ENCODE peak calls at places on chromosomes 16 and 17, in eight cellular contexts. Y is HCT116, Z is prostate gland, A is ascending aorta, C is thoracic aorta, K is small intestine, H is uterus, Q is GM23248. P is an unnamed sample. For H3K27me3, the result is how much of the 10 kb centered on the place peaks cover.

GRCh38 chr16:50354629-50355456 is 13.9 kb downstream of the BRD7 start:
- DNase-seq in Y (no peak), Z (no peak), A (no peak), C (no peak), K (no peak), H (no peak), Q (peak), P (no peak)

GRCh38 chr17:74519951-74520553 is 11.2 kb downstream of the CD300LB start:
- DNase-seq in Y (no peak), Z (no peak), A (no peak), C (no peak), K (no peak), H (no peak), Q (no peak), P (no peak)

GRCh38 chr16:12749076-12749475 is 54.6 kb downstream of the CPPED1 start:
- DNase-seq in Y (no peak), Z (no peak), A (no peak), C (no peak), K (no peak), H (no peak), Q (no peak), P (no peak)

GRCh38 chr17:49992191-49992932 is 2.7 kb downstream of the DLX3 start:
- DNase-seq in Y (no peak), Z (no peak), A (no peak), C (no peak), K (no peak), H (no peak), Q (no peak), P (no peak)

GRCh38 chr16:12162151-12162559 is 185.6 kb downstream of the SNX29 start:
- DNase-seq in Y (no peak), Z (no peak), A (no peak), C (no peak), K (no peak), H (no peak), Q (no peak), P (no peak)

GRCh38 chr17:9273334-9274118 is 252.2 kb downstream of the NTN1 start:
- DNase-seq in Y (no peak), Z (no peak), A (no peak), C (no peak), K (no peak), H (peak), Q (peak), P (no peak)

GRCh38 chr17:68431661-68432071 is 25.6 kb downstream of the WIPI1 start:
- DNase-seq in Y (peak), Z (no peak), A (no peak), C (no peak), K (peak), H (no peak), Q (peak), P (no peak)

GRCh38 chr17:1022278-1023024 is 25.5 kb downstream of the TIMM22 start:
- DNase-seq in Y (no peak), Z (no peak), A (peak), C (no peak), K (no peak), H (no peak), Q (no peak), P (no peak)

GRCh38 chr17:77295410-77295809 is 154.6 kb downstream of the SEC14L1 start:
- DNase-seq in Y (no peak), Z (no peak), A (no peak), C (no peak), K (no peak), H (no peak), Q (no peak), P (no peak)

GRCh38 chr17:44293509-44294226 is 14.7 kb upstream of the RUNDC3A start:
- DNase-seq in Y (no peak), Z (no peak), A (no peak), C (no peak), K (no peak), H (no peak), Q (no peak), P (no peak)

GRCh38 chr17:40107266-40107980 is 7.0 kb upstream of the NR1D1 start:
- DNase-seq in Y (no peak), Z (no peak), A (no peak), C (no peak), K (no peak), H (peak), Q (peak), P (no peak)

GRCh38 chr17:39270923-39271322 is 45.2 kb upstream of the STAC2 start:
- DNase-seq in Y (peak), Z (no peak), A (no peak), C (no peak), K (no peak), H (no peak), Q (peak), P (no peak)

GRCh38 chr16:57187508-57187854 is 1.4 kb downstream of the RSPRY1 start:
- DNase-seq in Y (no peak), Z (no peak), A (no peak), C (no peak), K (no peak), H (no peak), Q (no peak), P (no peak)

GRCh38 chr16:58451263-58451662 is 48.7 kb upstream of the NDRG4 start:
- DNase-seq in Y (no peak), Z (no peak), A (no peak), C (no peak), K (no peak), H (peak), Q (no peak), P (no peak)

GRCh38 chr16:15953929-15954813 is 4.8 kb downstream of the ABCC1 start:
- DNase-seq in Y (no peak), Z (no peak), A (no peak), C (no peak), K (no peak), H (no peak), Q (no peak), P (no peak)

GRCh38 chr16:86239381-86239780 is 270.9 kb upstream of the FOXF1 start:
- DNase-seq in Y (no peak), Z (no peak), A (no peak), C (no peak), K (no peak), H (no peak), Q (no peak), P (no peak)

GRCh38 chr17:59844884-59845594 is 47.7 kb downstream of the TUBD1 start:
- DNase-seq in Y (no peak), Z (no peak), A (no peak), C (no peak), K (no peak), H (no peak), Q (peak), P (no peak)

GRCh38 chr17:77258638-77259037 is 117.9 kb downstream of the SEC14L1 start:
- DNase-seq in Y (no peak), Z (no peak), A (no peak), C (no peak), K (no peak), H (no peak), Q (no peak), P (no peak)

GRCh38 chr16:27102701-27103575 is 36.2 kb downstream of the C16orf82 start:
- DNase-seq in Y (no peak), Z (no peak), A (no peak), C (no peak), K (no peak), H (no peak), Q (no peak), P (no peak)

GRCh38 chr17:35596072-35596471 is 8.9 kb downstream of the AP2B1 start:
- DNase-seq in Y (no peak), Z (no peak), A (no peak), C (no peak), K (no peak), H (no peak), Q (no peak), P (no peak)

GRCh38 chr17:72850410-72850809 is 242.1 kb downstream of the SLC39A11 start:
- DNase-seq in Y (no peak), Z (no peak), A (no peak), C (no peak), K (no peak), H (no peak), Q (peak), P (no peak)

GRCh38 chr16:88323041-88323440 is 59.7 kb upstream of the ZNF469 start:
- DNase-seq in Y (no peak), Z (no peak), A (no peak), C (no peak), K (no peak), H (no peak), Q (no peak), P (no peak)

GRCh38 chr16:17469011-17469741 is 1.6 kb downstream of the XYLT1 start:
- DNase-seq in Y (no peak), Z (no peak), A (no peak), C (no peak), K (peak), H (no peak), Q (peak), P (no peak)
- H3K27me3 ChIP-seq in Y (under half), Z (under half), A (under half), C (under half), K (under half), H (under half), Q (under half), P (under half)

GRCh38 chr17:36668824-36669223 is 67.4 kb downstream of the MRM1 start:
- DNase-seq in Y (no peak), Z (no peak), A (no peak), C (no peak), K (no peak), H (no peak), Q (no peak), P (no peak)
- H3K27me3 ChIP-seq in Y (under half), Z (under half), A (under half), C (under half), K (under half), H (under half), Q (under half), P (under half)

DNA sequence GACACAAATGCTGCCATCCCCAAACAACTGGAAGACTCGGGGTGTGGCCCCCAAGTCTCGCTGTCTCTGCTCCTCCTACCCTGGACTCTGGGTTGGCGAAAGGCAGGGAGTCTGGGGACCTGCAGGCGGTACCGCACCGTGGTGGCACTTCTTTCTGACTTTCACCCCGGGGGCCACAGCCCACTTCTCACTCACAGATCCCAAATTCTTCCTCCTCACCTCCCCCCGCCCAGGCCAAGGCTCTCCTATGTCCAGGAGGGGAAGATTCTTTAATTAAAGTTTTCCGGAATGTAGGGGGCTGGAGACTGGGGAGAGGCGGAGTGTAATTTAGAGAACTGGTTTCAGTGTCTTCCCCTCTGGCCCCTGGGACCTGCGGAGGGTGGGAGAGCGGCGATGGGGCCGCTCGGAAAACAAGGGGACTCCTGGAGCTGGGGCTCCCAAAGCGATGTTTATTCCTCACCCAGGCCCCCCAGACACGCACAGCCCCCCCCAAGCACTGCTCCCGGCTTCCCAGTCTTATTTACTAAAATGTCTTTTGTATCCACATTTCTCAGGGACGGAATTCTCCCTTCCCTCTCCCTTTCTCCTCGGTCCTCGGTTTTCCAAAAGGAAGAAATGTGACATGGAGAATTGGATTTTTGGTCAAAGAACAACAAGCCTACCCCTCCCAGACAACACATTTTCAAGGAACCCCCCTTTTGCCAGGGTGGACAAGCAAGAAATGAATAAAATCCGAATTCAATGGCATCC is 1.2 kb downstream of the WNT3 start:
- DNase-seq in Y (no peak), Z (no peak), A (no peak), C (no peak), K (no peak), H (no peak), Q (no peak), P (no peak)
- H3K27me3 ChIP-seq in Y (under half), Z (under half), A (under half), C (under half), K (half or more), H (under half), Q (half or more), P (under half)

DNA sequence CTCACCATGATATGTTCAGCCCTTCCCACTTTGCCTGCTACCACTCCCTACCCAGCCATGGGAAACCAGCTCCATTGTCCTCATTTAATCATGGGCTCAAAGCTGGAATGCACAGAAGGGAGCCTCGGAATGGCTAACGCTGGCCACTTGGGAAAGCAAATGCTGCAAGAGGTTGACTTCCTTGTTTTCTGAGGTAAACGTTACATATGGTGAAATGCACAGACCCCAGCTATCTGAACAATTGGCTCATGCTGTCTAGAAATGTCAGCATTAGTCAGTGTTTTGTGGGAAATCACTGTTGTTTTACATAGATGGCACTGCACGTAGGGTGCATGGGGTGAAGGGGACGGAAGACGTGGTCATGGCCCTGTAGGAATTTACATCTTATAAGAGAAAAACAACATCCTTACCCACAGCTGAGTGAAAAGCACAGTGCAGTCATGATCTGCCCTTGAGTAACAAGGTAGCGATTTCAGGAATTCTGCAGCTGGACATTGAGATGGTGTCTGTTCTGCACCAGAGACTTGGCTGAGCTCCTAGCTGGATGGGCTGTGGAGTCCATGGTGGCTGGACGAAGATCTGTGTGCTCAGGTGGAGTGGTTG is 15.2 kb downstream of the RPTOR start:
- DNase-seq in Y (no peak), Z (no peak), A (peak), C (no peak), K (no peak), H (no peak), Q (no peak), P (no peak)
- H3K27me3 ChIP-seq in Y (under half), Z (under half), A (under half), C (under half), K (under half), H (under half), Q (under half), P (under half)

DNA sequence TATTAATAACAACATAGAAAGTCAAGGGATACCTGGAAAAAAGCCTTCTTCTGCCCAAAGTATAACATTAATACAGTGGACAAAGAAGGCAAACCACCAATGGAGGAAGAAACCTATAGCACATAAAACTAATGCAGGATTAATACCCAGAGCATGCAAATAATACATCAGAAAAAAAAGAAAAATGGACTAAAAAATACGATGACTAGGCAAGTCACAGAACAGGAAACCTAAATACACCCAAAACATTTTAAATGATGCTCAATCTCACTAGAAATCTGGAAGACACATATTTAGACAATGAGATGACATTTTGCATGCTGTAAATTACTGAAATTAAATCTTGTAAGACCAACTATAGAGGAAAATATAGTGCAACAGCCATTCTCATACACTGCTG is 55.9 kb downstream of the MED13 start:
- DNase-seq in Y (no peak), Z (no peak), A (no peak), C (no peak), K (no peak), H (no peak), Q (no peak), P (no peak)
- H3K27me3 ChIP-seq in Y (under half), Z (under half), A (under half), C (under half), K (under half), H (under half), Q (under half), P (under half)

GRCh38 chr17:11628831-11629230 is 30.6 kb downstream of the DNAH9 start:
- DNase-seq in Y (no peak), Z (no peak), A (no peak), C (no peak), K (no peak), H (no peak), Q (no peak), P (no peak)
- H3K27me3 ChIP-seq in Y (under half), Z (under half), A (under half), C (under half), K (under half), H (under half), Q (under half), P (under half)

DNA sequence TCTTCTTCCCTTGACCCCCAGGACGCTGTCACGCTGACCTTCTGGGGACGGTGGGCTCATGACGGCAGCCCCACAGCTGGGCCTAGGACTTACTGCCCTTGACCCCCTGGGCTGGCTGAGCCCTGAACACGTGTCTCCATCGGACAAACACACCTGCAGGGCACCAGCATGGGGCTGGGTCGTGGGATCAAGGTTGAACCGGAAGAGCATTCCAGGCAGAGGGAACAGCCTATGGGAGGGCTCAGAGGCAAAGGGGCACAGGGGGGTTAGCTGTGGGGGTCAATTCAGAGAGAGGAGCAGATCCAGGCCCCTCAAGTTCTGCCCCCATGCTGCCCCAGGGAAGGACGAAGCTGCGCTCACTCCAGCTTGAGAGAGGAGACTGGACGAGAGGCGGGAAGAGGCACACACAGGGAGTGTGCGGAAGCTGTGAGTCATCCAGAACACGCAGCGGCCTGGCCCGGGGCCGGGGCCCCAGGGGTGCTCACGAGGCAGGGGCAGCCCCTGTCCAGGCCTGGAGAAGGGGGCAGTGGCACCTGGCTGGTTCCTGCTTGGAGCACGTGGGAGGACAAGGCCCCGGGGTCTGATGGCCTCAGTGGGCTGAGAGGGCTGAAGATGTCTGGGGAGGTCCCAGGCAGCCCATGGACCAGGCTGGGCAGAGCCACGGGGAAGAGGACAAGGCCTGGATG is 9.9 kb downstream of the SSTR5 start:
- DNase-seq in Y (no peak), Z (peak), A (no peak), C (no peak), K (no peak), H (no peak), Q (no peak), P (no peak)
- H3K27me3 ChIP-seq in Y (under half), Z (under half), A (under half), C (under half), K (under half), H (under half), Q (under half), P (under half)